ENCODE peak calls at places on chromosome 7, in five cellular contexts. One of them, this sample, is unnamed.

GRCh38 chr7:1945558-1945957 is 275.5 kb downstream of the ELFN1 start:
- DNase-seq in GM12878: no peak
- DNase-seq in K562: no peak
- DNase-seq in H1: no peak
- DNase-seq in HepG2: no peak
- DNase-seq in this sample: no peak

GRCh38 chr7:66138994-66139752 is 24.5 kb downstream of the CRCP start:
- DNase-seq in H1: no peak
- DNase-seq in K562: no peak
- DNase-seq in GM12878: no peak
- DNase-seq in HepG2: no peak
- DNase-seq in this sample: peak

GRCh38 chr7:17444673-17445072 is 146.2 kb downstream of the AHR start:
- DNase-seq in HepG2: no peak
- DNase-seq in GM12878: no peak
- DNase-seq in K562: peak
- DNase-seq in H1: no peak
- DNase-seq in this sample: no peak

GRCh38 chr7:111954056-111954455 is 252.1 kb downstream of the DOCK4 start:
- DNase-seq in GM12878: no peak
- DNase-seq in K562: no peak
- DNase-seq in HepG2: no peak
- DNase-seq in H1: no peak
- DNase-seq in this sample: no peak

GRCh38 chr7:18520450-18521235 is 25.1 kb downstream of the HDAC9 start:
- DNase-seq in H1: no peak
- DNase-seq in HepG2: no peak
- DNase-seq in GM12878: no peak
- DNase-seq in K562: no peak
- DNase-seq in this sample: no peak

GRCh38 chr7:108613147-108613948 is 43.7 kb downstream of the DNAJB9 start:
- DNase-seq in K562: peak
- DNase-seq in H1: no peak
- DNase-seq in HepG2: peak
- DNase-seq in GM12878: no peak
- DNase-seq in this sample: peak

GRCh38 chr7:158740657-158741293 is 36.2 kb upstream of the NCAPG2 start:
- DNase-seq in H1: peak
- DNase-seq in HepG2: no peak
- DNase-seq in GM12878: no peak
- DNase-seq in K562: peak
- DNase-seq in this sample: no peak

GRCh38 chr7:44698046-44698580 is 50.5 kb upstream of the ZMIZ2 start:
- DNase-seq in GM12878: no peak
- DNase-seq in K562: no peak
- DNase-seq in HepG2: no peak
- DNase-seq in H1: no peak
- DNase-seq in this sample: no peak

GRCh38 chr7:48250441-48250951 is 79.2 kb downstream of the ABCA13 start:
- DNase-seq in GM12878: no peak
- DNase-seq in H1: no peak
- DNase-seq in K562: no peak
- DNase-seq in HepG2: no peak
- DNase-seq in this sample: no peak

GRCh38 chr7:40551685-40552576 is 417.1 kb downstream of the SUGCT start:
- DNase-seq in GM12878: peak
- DNase-seq in K562: peak
- DNase-seq in H1: no peak
- DNase-seq in HepG2: peak
- DNase-seq in this sample: peak

GRCh38 chr7:132531562-132531961 is 44.7 kb downstream of the PLXNA4 start:
- DNase-seq in GM12878: no peak
- DNase-seq in K562: no peak
- DNase-seq in HepG2: no peak
- DNase-seq in H1: no peak
- DNase-seq in this sample: no peak

GRCh38 chr7:3112499-3113134 is 69.0 kb upstream of the CARD11 start:
- DNase-seq in GM12878: no peak
- DNase-seq in H1: no peak
- DNase-seq in K562: no peak
- DNase-seq in HepG2: no peak
- DNase-seq in this sample: no peak

GRCh38 chr7:26279405-26279804 is 12.3 kb upstream of the SNX10 start:
- DNase-seq in HepG2: peak
- DNase-seq in H1: no peak
- DNase-seq in K562: peak
- DNase-seq in GM12878: no peak
- DNase-seq in this sample: no peak

GRCh38 chr7:47322731-47323130 is 259.2 kb downstream of the TNS3 start:
- DNase-seq in H1: peak
- DNase-seq in GM12878: no peak
- DNase-seq in K562: no peak
- DNase-seq in HepG2: no peak
- DNase-seq in this sample: no peak

GRCh38 chr7:123537026-123537642 is 2.7 kb upstream of the IQUB start:
- DNase-seq in K562: peak
- DNase-seq in HepG2: peak
- DNase-seq in H1: no peak
- DNase-seq in GM12878: no peak
- DNase-seq in this sample: no peak

GRCh38 chr7:46784746-46785145 is 797.2 kb downstream of the TNS3 start:
- DNase-seq in GM12878: no peak
- DNase-seq in H1: no peak
- DNase-seq in HepG2: no peak
- DNase-seq in K562: no peak
- DNase-seq in this sample: no peak

GRCh38 chr7:71652551-71652950 is 520.6 kb downstream of the GALNT17 start:
- DNase-seq in H1: no peak
- DNase-seq in GM12878: no peak
- DNase-seq in K562: no peak
- DNase-seq in HepG2: no peak
- DNase-seq in this sample: no peak

GRCh38 chr7:24902276-24902675 is 77.7 kb downstream of the OSBPL3 start:
- DNase-seq in GM12878: no peak
- DNase-seq in HepG2: no peak
- DNase-seq in H1: no peak
- DNase-seq in K562: no peak
- DNase-seq in this sample: no peak

GRCh38 chr7:151946932-151947331 is 9.3 kb upstream of the GALNTL5 start:
- DNase-seq in GM12878: no peak
- DNase-seq in HepG2: no peak
- DNase-seq in H1: no peak
- DNase-seq in K562: no peak
- DNase-seq in this sample: no peak

GRCh38 chr7:131504157-131504899 is 52.1 kb downstream of the PODXL start:
- DNase-seq in GM12878: no peak
- DNase-seq in K562: no peak
- DNase-seq in HepG2: peak
- DNase-seq in H1: no peak
- DNase-seq in this sample: no peak

GRCh38 chr7:137684316-137684715 is 162.5 kb downstream of the DGKI start:
- DNase-seq in H1: no peak
- DNase-seq in HepG2: no peak
- DNase-seq in K562: no peak
- DNase-seq in GM12878: no peak
- DNase-seq in this sample: peak

GRCh38 chr7:1123721-1124120 is 35.8 kb downstream of the GPER1 start:
- DNase-seq in HepG2: peak
- DNase-seq in H1: peak
- DNase-seq in GM12878: no peak
- DNase-seq in K562: no peak
- DNase-seq in this sample: peak

GRCh38 chr7:51617691-51618090 is 301.1 kb upstream of the COBL start:
- DNase-seq in H1: no peak
- DNase-seq in HepG2: no peak
- DNase-seq in K562: no peak
- DNase-seq in GM12878: no peak
- DNase-seq in this sample: no peak

GRCh38 chr7:119256001-119256400 is 1017.0 kb upstream of the KCND2 start:
- DNase-seq in K562: no peak
- DNase-seq in H1: no peak
- DNase-seq in GM12878: no peak
- DNase-seq in HepG2: no peak
- DNase-seq in this sample: no peak

GRCh38 chr7:76364198-76364584 is 5.4 kb upstream of the YWHAG start:
- DNase-seq in H1: no peak
- DNase-seq in HepG2: no peak
- DNase-seq in GM12878: no peak
- DNase-seq in K562: peak
- DNase-seq in this sample: no peak

DNA sequence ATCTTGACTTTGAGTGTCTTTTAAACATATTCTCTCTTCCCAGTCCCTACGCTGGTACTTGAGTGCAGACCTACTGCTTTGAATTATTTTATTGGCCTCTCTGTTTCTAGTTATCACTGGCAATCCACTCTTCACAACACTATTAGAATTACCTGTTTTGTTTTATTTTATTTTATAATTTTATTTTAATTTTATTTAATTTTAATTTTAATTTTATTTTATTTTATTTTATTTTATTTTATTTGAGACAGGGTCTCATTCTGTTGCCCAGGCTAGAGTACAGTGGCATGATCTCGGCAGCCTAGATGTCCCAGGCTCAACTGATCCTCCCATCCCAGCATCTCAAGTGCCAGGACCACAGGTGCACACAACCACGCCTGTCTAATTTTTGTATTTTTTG is 6.8 kb downstream of the STK17A start:
- DNase-seq in H1: no peak
- DNase-seq in GM12878: no peak
- DNase-seq in K562: no peak
- DNase-seq in HepG2: no peak
- DNase-seq in this sample: no peak
- H3K4me2 ChIP-seq in H1: no peak
- H3K4me2 ChIP-seq in GM12878: peak
- H3K4me2 ChIP-seq in K562: no peak
- H3K4me2 ChIP-seq in HepG2: no peak
- H3K4me2 ChIP-seq in this sample: no peak

GRCh38 chr7:156069897-156070296 is 257.6 kb upstream of the SHH start:
- DNase-seq in HepG2: no peak
- DNase-seq in GM12878: no peak
- DNase-seq in K562: no peak
- DNase-seq in H1: no peak
- DNase-seq in this sample: no peak
- TF ChIP-seq TAF1 in HepG2: no peak
- TF ChIP-seq TAF1 in GM12878: no peak
- TF ChIP-seq TAF1 in K562: no peak
- TF ChIP-seq TAF1 in H1: no peak
- TF ChIP-seq TAF1 in this sample: no peak

GRCh38 chr7:116632349-116632748 is 39.6 kb upstream of the MET start:
- DNase-seq in GM12878: no peak
- DNase-seq in H1: no peak
- DNase-seq in HepG2: no peak
- DNase-seq in K562: no peak
- DNase-seq in this sample: no peak

GRCh38 chr7:116630357-116630756 is 41.6 kb upstream of the MET start:
- DNase-seq in GM12878: peak
- DNase-seq in HepG2: no peak
- DNase-seq in K562: no peak
- DNase-seq in H1: no peak
- DNase-seq in this sample: no peak

GRCh38 chr7:116631676-116632075 is 40.3 kb upstream of the MET start:
- DNase-seq in K562: no peak
- DNase-seq in HepG2: no peak
- DNase-seq in GM12878: no peak
- DNase-seq in H1: no peak
- DNase-seq in this sample: no peak

GRCh38 chr7:116630932-116631449 is 41.0 kb upstream of the MET start:
- DNase-seq in GM12878: no peak
- DNase-seq in H1: no peak
- DNase-seq in HepG2: peak
- DNase-seq in K562: peak
- DNase-seq in this sample: no peak

DNA sequence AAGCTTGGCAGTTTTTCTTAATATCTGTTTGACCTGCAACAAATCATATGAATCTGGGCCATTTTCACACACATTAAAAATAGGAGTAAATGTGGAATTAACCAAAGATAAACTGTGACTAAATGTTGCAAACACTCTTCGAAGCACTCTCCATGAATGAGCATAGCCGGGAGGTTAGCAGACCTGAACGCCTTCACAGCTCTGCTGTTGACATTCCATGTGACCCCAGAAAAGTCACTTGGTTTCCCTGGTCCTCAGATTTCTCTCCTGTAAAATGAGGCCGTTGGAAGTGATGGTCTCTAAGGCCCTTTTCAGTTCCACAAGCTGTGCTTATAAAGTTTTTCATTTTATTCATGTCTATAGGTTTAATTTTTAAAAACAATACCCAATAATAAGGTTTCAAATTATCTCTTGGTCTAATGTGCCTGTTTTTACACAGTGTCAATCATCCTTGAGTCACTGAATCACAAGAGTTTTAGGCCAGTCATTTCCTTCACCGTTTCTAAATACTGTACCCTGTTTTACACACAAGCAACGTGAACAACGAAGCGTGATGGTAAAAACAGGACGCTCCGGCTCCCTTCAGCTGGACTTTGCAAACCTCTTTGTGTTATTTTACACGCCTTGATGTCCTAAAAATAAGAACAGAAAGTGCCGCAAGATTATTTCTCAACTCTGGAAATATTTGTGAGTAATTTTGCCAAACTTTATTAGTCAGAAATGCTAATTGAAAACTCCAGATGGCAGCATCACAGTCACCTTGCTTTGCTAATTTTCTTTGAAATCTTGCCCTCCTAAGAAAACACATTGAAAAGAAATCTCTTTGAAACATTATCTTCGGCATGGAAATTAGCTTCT is 38.6 kb upstream of the MET start:
- DNase-seq in H1: no peak
- DNase-seq in HepG2: no peak
- DNase-seq in K562: no peak
- DNase-seq in GM12878: peak
- DNase-seq in this sample: no peak
- TF ChIP-seq CTCF in H1: no peak
- TF ChIP-seq CTCF in HepG2: no peak
- TF ChIP-seq CTCF in K562: no peak
- TF ChIP-seq CTCF in GM12878: peak
- TF ChIP-seq CTCF in this sample: no peak

GRCh38 chr7:13144622-13145021 is 457.2 kb downstream of the ARL4A start:
- DNase-seq in HepG2: no peak
- DNase-seq in K562: no peak
- DNase-seq in GM12878: no peak
- DNase-seq in H1: no peak
- DNase-seq in this sample: no peak

DNA sequence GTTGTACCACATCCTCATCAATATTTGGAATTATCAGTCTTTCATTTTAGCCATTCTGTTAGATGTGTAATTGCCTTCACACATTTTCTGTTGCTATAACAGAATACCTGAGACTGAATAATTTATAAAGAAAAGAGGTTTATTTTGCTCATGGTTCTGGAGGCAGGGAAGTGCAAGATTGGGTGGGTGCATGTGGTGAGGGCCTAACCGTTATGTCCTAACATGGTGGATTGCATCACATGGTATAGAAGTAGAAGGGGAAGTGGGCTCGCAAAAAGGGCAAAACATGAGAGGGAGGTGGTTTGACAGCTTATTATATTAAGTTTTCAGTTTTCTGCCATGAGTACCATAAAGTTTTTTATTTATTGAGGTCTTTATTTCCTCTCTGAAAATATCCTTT is 452.0 kb downstream of the ARL4A start:
- DNase-seq in HepG2: no peak
- DNase-seq in H1: no peak
- DNase-seq in K562: no peak
- DNase-seq in GM12878: no peak
- DNase-seq in this sample: no peak
- H3K4me2 ChIP-seq in HepG2: no peak
- H3K4me2 ChIP-seq in H1: no peak
- H3K4me2 ChIP-seq in K562: no peak
- H3K4me2 ChIP-seq in GM12878: no peak
- H3K4me2 ChIP-seq in this sample: no peak

This sample was measured in SK-N-SH.